ENCODE peak calls at places on chromosomes 5 and 9, in ten cellular contexts. L is activated T-helper 1 cell treated with anti-CD3 and anti-CD28 coated beads, Interleukin-2, amount 50 U/mL, for 16 hours; Q is stromal cell of bone marrow; Z is heart left ventricle; R is NCI-H748 treated with DMSO at 0.1 percent for 48 hours; H is NCI-H2029; D is RCC 7860; G is HT1080; F is stimulated activated CD4-positive, alpha-beta T cell treated with anti-CD3 and anti-CD28 coated beads, Interleukin-1b, Interleukin-23, amount 100 ng/mL, for 24 hours; K is T follicular helper cell. V is an unnamed sample.

GRCh38 chr9:33041459-33042188 is 16.6 kb downstream of the DNAJA1 start:
- DNase-seq in D (no peak), Z (no peak), L (no peak), H (no peak), R (no peak), G (no peak), F (no peak), Q (peak), K (no peak), V (no peak)

GRCh38 chr5:53253421-53253871 is 143.9 kb upstream of the MOCS2 start:
- DNase-seq in Q (no peak), F (no peak), L (no peak), K (no peak), Z (no peak), G (peak), H (peak), D (no peak), R (no peak), V (no peak)

GRCh38 chr9:98215821-98216220 is 23.4 kb upstream of the CORO2A start:
- DNase-seq in D (no peak), Z (no peak), Q (no peak), G (no peak), R (no peak), L (no peak), F (no peak), H (no peak), K (no peak), V (no peak)

GRCh38 chr9:134659688-134660131 is 18.1 kb downstream of the COL5A1 start:
- DNase-seq in F (no peak), R (no peak), H (no peak), K (no peak), L (no peak), G (no peak), Z (peak), Q (no peak), D (no peak), V (no peak)

GRCh38 chr9:130443840-130444492 is 795 bp upstream of the ASS1 start:
- DNase-seq in Z (peak), R (no peak), H (no peak), L (no peak), G (no peak), F (no peak), K (no peak), Q (no peak), D (no peak), V (peak)

GRCh38 chr9:76216161-76216649 is 178.0 kb downstream of the RFK start:
- DNase-seq in L (no peak), R (no peak), Z (no peak), H (no peak), G (peak), F (no peak), K (no peak), Q (peak), D (peak), V (no peak)

GRCh38 chr9:134551657-134552348 is 89.8 kb upstream of the COL5A1 start:
- DNase-seq in R (no peak), F (no peak), L (no peak), K (no peak), D (peak), H (no peak), G (peak), Z (no peak), Q (peak), V (no peak)

GRCh38 chr5:83342475-83342874 is 129.1 kb upstream of the VCAN start:
- DNase-seq in K (no peak), H (no peak), R (no peak), F (no peak), Z (no peak), Q (no peak), G (no peak), D (no peak), L (no peak), V (no peak)

GRCh38 chr5:96280946-96281393 is 152.1 kb downstream of the PCSK1 start:
- DNase-seq in L (no peak), G (no peak), K (no peak), Q (no peak), R (no peak), Z (no peak), D (no peak), F (no peak), H (no peak), V (no peak)

GRCh38 chr5:59660737-59661136 is 232.8 kb downstream of the PDE4D start:
- DNase-seq in F (no peak), H (peak), R (peak), Q (peak), K (no peak), D (no peak), G (peak), Z (no peak), L (no peak), V (no peak)

GRCh38 chr9:26809795-26810194 is 82.8 kb downstream of the CAAP1 start:
- DNase-seq in D (peak), H (no peak), K (no peak), Q (peak), Z (no peak), G (peak), R (no peak), F (no peak), L (no peak), V (no peak)

GRCh38 chr5:68450245-68450852 is 234.8 kb downstream of the PIK3R1 start:
- DNase-seq in D (no peak), Q (no peak), G (no peak), Z (no peak), F (no peak), R (no peak), L (no peak), H (no peak), K (no peak), V (no peak)

GRCh38 chr5:171596391-171596878 is 177.0 kb downstream of the FGF18 start:
- DNase-seq in G (peak), R (no peak), L (no peak), D (peak), F (no peak), Q (peak), Z (peak), H (no peak), K (no peak), V (no peak)

GRCh38 chr9:129598089-129598596 is 22.8 kb downstream of the C9orf50 start:
- DNase-seq in R (no peak), H (no peak), G (no peak), F (no peak), Q (no peak), Z (no peak), L (no peak), K (no peak), D (no peak), V (no peak)

GRCh38 chr9:83013261-83013610 is 49.7 kb downstream of the RASEF start:
- DNase-seq in G (no peak), D (no peak), R (no peak), L (no peak), Z (no peak), F (no peak), H (peak), K (no peak), Q (no peak), V (no peak)